ENCODE peak calls at places on chromosome 11, in five cellular contexts. E is lower lobe of right lung, H is right lobe of liver, B is PC-9, F is foreskin keratinocyte. W is an unnamed sample.
A peak's percentile ranks its signal among the peaks of the same experiment; 100 is the strongest.

GRCh38 chr11:2300290-2300935 is 1.3 kb downstream of the C11orf21 start:
- DNase-seq in E (no peak), H (peak; percentile 55), B (no peak), F (no peak), W (no peak)

GRCh38 chr11:46380340-46381045 is 976 bp upstream of the MDK start:
- DNase-seq in E (peak; percentile 86), H (peak; percentile 75), B (peak; percentile 33), F (no peak), W (peak; percentile 56)

GRCh38 chr11:11604340-11604992 is 17.3 kb downstream of the GALNT18 start:
- DNase-seq in E (no peak), H (no peak), B (no peak), F (no peak), W (no peak)

GRCh38 chr11:126704144-126704543 is 296.4 kb downstream of the KIRREL3 start:
- DNase-seq in E (no peak), H (no peak), B (no peak), F (no peak), W (no peak)

GRCh38 chr11:22151795-22152194 is 41.1 kb upstream of the ANO5 start:
- DNase-seq in E (no peak), H (no peak), B (no peak), F (no peak), W (no peak)

GRCh38 chr11:115126092-115126491 is 378.1 kb downstream of the CADM1 start:
- DNase-seq in E (no peak), H (no peak), B (no peak), F (no peak), W (no peak)

GRCh38 chr11:71101606-71102005 is 150.8 kb downstream of the SHANK2 start:
- DNase-seq in E (no peak), H (no peak), B (no peak), F (no peak), W (no peak)

GRCh38 chr11:86463120-86463519 is 88.4 kb downstream of the CCDC81 start:
- DNase-seq in E (no peak), H (no peak), B (no peak), F (peak; percentile 78), W (no peak)

GRCh38 chr11:113377606-113378005 is 10.0 kb upstream of the ANKK1 start:
- DNase-seq in E (no peak), H (no peak), B (no peak), F (no peak), W (no peak)

GRCh38 chr11:5620606-5621521 is 3.9 kb upstream of the TRIM34 start:
- DNase-seq in E (no peak), H (no peak), B (peak; percentile 91), F (peak; percentile 93), W (peak; percentile 43)

GRCh38 chr11:46560300-46561025 is 33.4 kb downstream of the AMBRA1 start:
- DNase-seq in E (no peak), H (no peak), B (no peak), F (no peak), W (no peak)

GRCh38 chr11:111063711-111064110 is 181.8 kb upstream of the POU2AF2 start:
- DNase-seq in E (no peak), H (no peak), B (no peak), F (no peak), W (no peak)

GRCh38 chr11:79078999-79079398 is 361.8 kb downstream of the TENM4 start:
- DNase-seq in E (no peak), H (no peak), B (no peak), F (no peak), W (no peak)

GRCh38 chr11:113603277-113604059 is 102.6 kb downstream of the TMPRSS5 start:
- DNase-seq in E (no peak), H (no peak), B (no peak), F (no peak), W (no peak)

GRCh38 chr11:109939176-109939810 is 153.9 kb upstream of the ZC3H12C start:
- DNase-seq in E (no peak), H (no peak), B (peak; percentile 78), F (peak; percentile 37), W (peak; percentile 21)

GRCh38 chr11:27317751-27318150 is 45.3 kb downstream of the CCDC34 start:
- DNase-seq in E (no peak), H (no peak), B (no peak), F (no peak), W (peak; percentile 31)

GRCh38 chr11:57324886-57325734 is at the start of gene TNKS1BP1:
- DNase-seq in E (peak; percentile 98), H (peak; percentile 98), B (peak; percentile 94), F (peak; percentile 90), W (peak; percentile 96)

GRCh38 chr11:69950120-69950519 is 128.0 kb upstream of the ANO1 start:
- DNase-seq in E (no peak), H (peak; percentile 69), B (peak; percentile 59), F (no peak), W (peak; percentile 69)

GRCh38 chr11:122756417-122756816 is 81.9 kb upstream of the CRTAM start:
- DNase-seq in E (peak; percentile 78), H (peak; percentile 64), B (no peak), F (no peak), W (no peak)
- TF ChIP-seq CTCF in E (peak; percentile 43), H (no peak), B (no peak), F (peak; percentile 14), W (no peak)

GRCh38 chr11:128747728-128748148 is 53.9 kb downstream of the FLI1 start:
- DNase-seq in E (no peak), H (no peak), B (no peak), F (no peak), W (no peak)

GRCh38 chr11:128741928-128742327 is 48.1 kb downstream of the FLI1 start:
- DNase-seq in E (no peak), H (no peak), B (no peak), F (no peak), W (no peak)

GRCh38 chr11:128749986-128750385 is 56.1 kb downstream of the FLI1 start:
- DNase-seq in E (no peak), H (no peak), B (no peak), F (no peak), W (no peak)

GRCh38 chr11:128741511-128741910 is 47.6 kb downstream of the FLI1 start:
- DNase-seq in E (no peak), H (no peak), B (no peak), F (no peak), W (no peak)

GRCh38 chr11:128745296-128746183 is 51.7 kb downstream of the FLI1 start:
- DNase-seq in E (no peak), H (no peak), B (no peak), F (no peak), W (no peak)
- TF ChIP-seq CTCF in E (no peak), H (no peak), B (no peak), F (no peak), W (no peak)

GRCh38 chr11:20337526-20338154 is 25.9 kb upstream of the HTATIP2 start:
- DNase-seq in E (no peak), H (no peak), B (no peak), F (no peak), W (peak; percentile 16)
- TF ChIP-seq CTCF in E (peak; percentile 9), H (peak; percentile 12), B (peak; percentile 55), F (peak; percentile 54), W (peak; percentile 12)

GRCh38 chr11:12848413-12848812 is 160.7 kb upstream of the RASSF10 start:
- DNase-seq in E (no peak), H (no peak), B (no peak), F (no peak), W (no peak)
- TF ChIP-seq CTCF in E (no peak), H (no peak), B (no peak), F (no peak), W (no peak)

DNA sequence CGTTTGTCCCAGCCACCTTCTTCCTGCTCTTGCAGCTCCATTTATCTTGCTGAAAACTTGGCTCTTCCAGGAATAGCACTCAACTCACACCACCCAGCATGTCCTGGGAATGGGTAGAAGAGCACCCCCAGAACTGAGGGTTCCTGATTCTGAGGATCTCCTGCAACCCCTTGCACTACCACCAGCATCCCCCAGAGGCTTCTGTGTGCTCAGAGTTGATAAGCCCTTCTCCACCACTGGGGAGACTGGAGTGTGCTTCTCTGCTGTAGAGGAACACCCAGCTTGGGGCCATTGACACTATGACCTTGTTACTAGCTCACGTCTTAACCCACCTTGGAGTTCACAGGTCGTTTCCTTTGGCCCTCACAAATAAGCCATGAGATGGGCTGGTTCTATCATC is 121.0 kb downstream of the GRIK4 start:
- DNase-seq in E (peak; percentile 1), H (no peak), B (no peak), F (no peak), W (no peak)
- TF ChIP-seq CTCF in E (no peak), H (no peak), B (peak; percentile 21), F (no peak), W (no peak)

DNA sequence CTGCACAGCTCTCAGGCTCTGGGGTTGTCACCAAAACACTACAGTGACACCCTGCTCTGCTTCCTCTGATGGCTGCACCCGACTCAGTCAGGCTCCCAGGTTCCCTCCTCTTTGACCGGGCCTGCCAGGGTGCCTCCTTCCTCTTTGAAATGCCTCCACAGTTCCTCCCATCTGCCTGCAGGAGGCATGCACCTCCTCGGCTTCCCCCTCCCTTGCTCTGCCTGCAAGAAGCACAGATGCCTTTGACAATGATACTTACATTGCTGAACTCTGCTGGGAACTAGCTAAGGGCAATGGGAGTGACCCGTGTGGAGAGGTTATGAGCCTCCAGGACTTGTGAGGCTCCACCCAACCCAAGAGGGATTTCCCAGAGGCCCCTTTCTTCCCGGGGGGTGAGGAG is 674.1 kb downstream of the OPCML start:
- DNase-seq in E (no peak), H (no peak), B (no peak), F (no peak), W (no peak)
- TF ChIP-seq CTCF in E (no peak), H (no peak), B (no peak), F (peak; percentile 4), W (no peak)

GRCh38 chr11:131146817-131147490 is 223.5 kb upstream of the NTM start:
- DNase-seq in E (no peak), H (no peak), B (no peak), F (no peak), W (no peak)
- TF ChIP-seq CTCF in E (no peak), H (no peak), B (no peak), F (no peak), W (no peak)

GRCh38 chr11:93648168-93648567 is 13.3 kb upstream of the CEP295 start:
- DNase-seq in E (no peak), H (no peak), B (no peak), F (no peak), W (no peak)
- TF ChIP-seq CTCF in E (no peak), H (peak; percentile 11), B (peak; percentile 45), F (peak; percentile 59), W (no peak)

DNA sequence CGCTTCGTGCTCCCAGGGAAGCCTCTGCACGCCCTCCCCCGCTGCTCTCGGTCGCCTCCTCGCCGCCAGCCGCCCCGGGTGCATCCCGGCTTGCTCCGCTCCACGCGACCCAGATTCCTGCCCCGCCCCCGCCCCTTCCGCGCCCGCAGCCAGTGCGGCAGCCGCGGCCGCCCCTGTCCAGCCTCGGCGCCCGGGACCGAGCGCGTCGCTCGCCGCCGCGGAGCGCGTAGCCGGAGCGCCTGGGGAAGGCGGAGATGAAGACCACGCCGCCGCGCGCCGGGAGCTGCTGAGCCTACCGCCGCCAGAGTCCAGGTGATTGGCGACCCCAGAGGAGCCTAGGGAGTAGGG is at the start of gene ELMOD1:
- DNase-seq in E (peak; percentile 62), H (peak; percentile 80), B (no peak), F (no peak), W (peak; percentile 45)
- TF ChIP-seq CTCF in E (peak; percentile 21), H (no peak), B (no peak), F (peak; percentile 30), W (no peak)